ENCODE peak calls at places on chromosomes 4 and X, in seven cellular contexts. G is heart left ventricle; P is fibroblast of pulmonary artery; D is B cell; R is breast epithelium; V is GM10248; T is CD8-positive, alpha-beta T cell. H is an unnamed sample.

GRCh38 chr4:79852305-79852730 is 220.7 kb downstream of the ANTXR2 start:
- DNase-seq in G (peak; percentile 54), P (peak; percentile 81), D (no peak), R (no peak), V (no peak), T (no peak), H (no peak)

GRCh38 chr4:46270986-46271596 is 118.8 kb downstream of the GABRA2 start:
- DNase-seq in G (no peak), P (peak; percentile 37), D (no peak), R (no peak), V (peak; percentile 6), T (no peak), H (peak; percentile 1)

GRCh38 chrX:1102786-1103185 is 109.7 kb downstream of the CRLF2 start:
- DNase-seq in G (no peak), P (no peak), D (no peak), R (peak; percentile 24), V (no peak), T (no peak), H (no peak)

GRCh38 chr4:31007858-31008257 is 287.7 kb downstream of the PCDH7 start:
- DNase-seq in G (no peak), P (no peak), D (no peak), R (no peak), V (no peak), T (no peak), H (no peak)

GRCh38 chrX:24720036-24720435 is 26.3 kb downstream of the POLA1 start:
- DNase-seq in G (no peak), P (no peak), D (no peak), R (no peak), V (no peak), T (no peak), H (no peak)

GRCh38 chr4:139635966-139636365 is 29.7 kb upstream of the MGST2 start:
- DNase-seq in G (no peak), P (no peak), D (no peak), R (no peak), V (no peak), T (no peak), H (no peak)

GRCh38 chr4:54879576-54879975 is 221.8 kb downstream of the KIT start:
- DNase-seq in G (no peak), P (peak; percentile 62), D (no peak), R (no peak), V (no peak), T (no peak), H (no peak)

GRCh38 chr4:58042176-58042575 is 932.0 kb upstream of the IGFBP7 start:
- DNase-seq in G (no peak), P (no peak), D (no peak), R (no peak), V (no peak), T (no peak), H (no peak)

GRCh38 chrX:97763391-97763790 is 879.7 kb downstream of the RPA4 start:
- DNase-seq in G (no peak), P (no peak), D (no peak), R (no peak), V (no peak), T (no peak), H (no peak)

GRCh38 chr4:12242354-12242753 is 813.7 kb upstream of the HS3ST1 start:
- DNase-seq in G (no peak), P (peak; percentile 55), D (no peak), R (no peak), V (no peak), T (no peak), H (no peak)

GRCh38 chrX:6708041-6708440 is 173.1 kb upstream of the VCX3A start:
- DNase-seq in G (no peak), P (no peak), D (no peak), R (no peak), V (no peak), T (no peak), H (no peak)

GRCh38 chrX:9257718-9258117 is 207.1 kb upstream of the TBL1X start:
- DNase-seq in G (no peak), P (no peak), D (no peak), R (no peak), V (no peak), T (no peak), H (no peak)

GRCh38 chrX:9258346-9259104 is 206.3 kb upstream of the TBL1X start:
- DNase-seq in G (no peak), P (no peak), D (no peak), R (no peak), V (no peak), T (no peak), H (no peak)

GRCh38 chrX:9260603-9261002 is 204.3 kb upstream of the TBL1X start:
- DNase-seq in G (no peak), P (no peak), D (no peak), R (no peak), V (no peak), T (no peak), H (no peak)
- TF ChIP-seq CTCF in G (no peak), P (no peak), D (no peak), R (no peak), V (no peak), T (no peak), H (no peak)

GRCh38 chr4:19735012-19735411 is 516.7 kb upstream of the SLIT2 start:
- DNase-seq in G (no peak), P (peak; percentile 64), D (no peak), R (no peak), V (no peak), T (no peak), H (no peak)
- TF ChIP-seq CTCF in G (no peak), P (no peak), D (no peak), R (no peak), V (no peak), T (no peak), H (no peak)

GRCh38 chr4:23718435-23718834 is 171.4 kb downstream of the PPARGC1A start:
- DNase-seq in G (no peak), P (no peak), D (no peak), R (no peak), V (no peak), T (no peak), H (no peak)

GRCh38 chr4:23720556-23720955 is 169.3 kb downstream of the PPARGC1A start:
- DNase-seq in G (no peak), P (no peak), D (no peak), R (no peak), V (no peak), T (no peak), H (no peak)

DNA sequence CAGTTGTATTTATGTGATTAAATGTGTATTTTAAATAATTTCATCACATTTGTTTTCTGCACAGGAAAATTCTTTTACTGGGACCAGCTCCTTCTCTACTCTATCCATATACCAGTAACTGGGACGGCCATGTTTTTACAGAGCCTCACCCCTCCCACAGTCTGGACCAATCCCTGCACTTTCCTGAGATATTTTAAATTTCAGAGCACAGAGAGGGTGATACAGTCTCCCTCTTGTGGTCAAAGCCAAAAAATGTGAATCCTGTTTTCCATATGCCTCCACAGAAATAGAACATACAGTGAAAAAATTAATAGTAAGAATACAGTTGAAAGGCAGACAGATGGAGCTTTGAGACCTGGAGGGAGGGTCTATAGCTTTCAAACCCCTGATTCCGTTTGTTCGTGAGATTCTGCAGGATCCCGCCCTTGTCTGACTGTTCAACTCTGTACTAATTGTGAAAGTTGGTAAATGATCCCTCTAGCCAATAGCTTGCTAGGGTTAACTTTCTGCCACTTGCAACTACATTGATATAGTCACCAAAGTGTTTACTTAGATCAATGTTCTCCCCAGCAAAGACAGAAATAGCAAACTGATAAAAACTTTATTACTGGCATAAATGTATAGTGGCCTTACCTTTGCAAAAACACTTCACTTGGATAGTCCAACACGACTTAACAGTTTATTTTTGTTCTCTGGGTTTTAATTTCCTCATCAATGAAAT is 172.2 kb downstream of the PPARGC1A start:
- DNase-seq in G (no peak), P (peak; percentile 48), D (no peak), R (no peak), V (peak; percentile 11), T (no peak), H (no peak)
- TF ChIP-seq CTCF in G (peak; percentile 43), P (peak; percentile 47), D (no peak), R (no peak), V (peak; percentile 25), T (no peak), H (peak; percentile 24)

GRCh38 chrX:9885150-9885549 is 82.0 kb upstream of the CLDN34 start:
- DNase-seq in G (peak; percentile 63), P (peak; percentile 75), D (peak; percentile 50), R (no peak), V (peak; percentile 75), T (peak; percentile 54), H (peak; percentile 4)
- TF ChIP-seq CTCF in G (peak; percentile 60), P (peak; percentile 71), D (peak; percentile 56), R (no peak), V (peak; percentile 67), T (no peak), H (peak; percentile 79)

GRCh38 chr4:186067757-186068385 is 1.1 kb upstream of the TLR3 start:
- DNase-seq in G (peak; percentile 55), P (peak; percentile 68), D (no peak), R (no peak), V (peak; percentile 38), T (no peak), H (peak; percentile 48)
- TF ChIP-seq CTCF in G (peak; percentile 65), P (peak; percentile 50), D (no peak), R (peak; percentile 36), V (peak; percentile 53), T (no peak), H (peak; percentile 78)

GRCh38 chr4:44017422-44017739 is 431.2 kb downstream of the KCTD8 start:
- DNase-seq in G (no peak), P (no peak), D (no peak), R (no peak), V (no peak), T (no peak), H (no peak)
- TF ChIP-seq CTCF in G (no peak), P (no peak), D (no peak), R (no peak), V (no peak), T (no peak), H (no peak)

GRCh38 chr4:7769936-7770674 is 169.6 kb downstream of the AFAP1 start:
- DNase-seq in G (no peak), P (peak; percentile 51), D (no peak), R (peak; percentile 50), V (peak; percentile 55), T (no peak), H (no peak)
- TF ChIP-seq CTCF in G (peak; percentile 67), P (peak; percentile 68), D (no peak), R (no peak), V (peak; percentile 56), T (no peak), H (peak; percentile 65)

DNA sequence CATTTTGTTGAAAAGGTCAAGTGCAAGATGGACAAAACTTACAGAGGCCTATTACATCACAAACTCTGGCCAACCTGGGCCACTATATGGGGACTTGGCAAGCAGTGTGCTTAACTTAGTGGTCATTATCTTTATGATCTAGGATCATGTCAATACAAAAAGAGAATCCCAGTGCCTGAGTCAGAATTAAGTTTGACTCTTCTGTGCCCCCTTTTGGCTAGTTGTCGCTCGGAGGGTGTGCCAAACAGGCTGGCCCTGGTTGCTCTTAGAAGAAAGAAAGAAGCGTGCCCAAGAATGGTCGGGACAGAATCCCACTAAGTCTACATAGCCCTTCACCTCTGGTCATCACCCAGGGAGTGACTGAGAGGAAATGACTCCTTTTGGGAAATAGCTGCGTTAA is 100.1 kb downstream of the EIF4E start:
- DNase-seq in G (no peak), P (no peak), D (no peak), R (no peak), V (no peak), T (peak; percentile 56), H (no peak)
- TF ChIP-seq CTCF in G (no peak), P (no peak), D (no peak), R (no peak), V (no peak), T (no peak), H (peak; percentile 38)

H was measured in GM12864.